ENCODE peak calls at places on chromosomes 11 and 22, in seven cellular contexts. Z is tibial artery; L is thoracic aorta; O is CD8-positive, alpha-beta memory T cell; V is skeletal muscle cell; P is cardiac fibroblast; C is left ventricle myocardium inferior. D is an unnamed sample.

GRCh38 chr11:109073032-109073822 is 348.8 kb upstream of the C11orf87 start:
- DNase-seq in C (no peak), V (no peak), P (no peak), Z (no peak), L (no peak), O (no peak), D (no peak)

GRCh38 chr22:43537019-43537585 is 125.3 kb downstream of the MPPED1 start:
- DNase-seq in C (no peak), O (no peak), Z (no peak), L (no peak), P (no peak), V (no peak), D (no peak)

GRCh38 chr11:44607987-44608386 is 42.5 kb downstream of the CD82 start:
- DNase-seq in C (no peak), O (no peak), P (peak; percentile 50), L (no peak), V (no peak), Z (no peak), D (peak; percentile 86)

GRCh38 chr11:26741036-26741435 is 19.2 kb upstream of the SLC5A12 start:
- DNase-seq in Z (no peak), P (peak; percentile 83), C (no peak), L (no peak), O (no peak), V (peak; percentile 86), D (no peak)

GRCh38 chr11:116960916-116961315 is 123.5 kb upstream of the APOA1 start:
- DNase-seq in L (no peak), C (no peak), V (peak; percentile 40), P (peak; percentile 63), Z (no peak), O (no peak), D (peak; percentile 40)

GRCh38 chr11:75554258-75555022 is 7.6 kb upstream of the SERPINH1 start:
- DNase-seq in L (peak; percentile 89), C (peak; percentile 94), P (peak; percentile 100), V (peak; percentile 100), O (no peak), Z (peak; percentile 97), D (peak; percentile 100)

GRCh38 chr11:30635401-30635989 is 49.3 kb upstream of the MPPED2 start:
- DNase-seq in Z (no peak), V (no peak), O (no peak), L (no peak), C (no peak), P (no peak), D (no peak)

GRCh38 chr11:61899146-61899841 is 7.9 kb upstream of the FADS3 start:
- DNase-seq in C (peak; percentile 83), Z (peak; percentile 89), V (peak; percentile 35), P (peak; percentile 79), O (peak; percentile 93), L (no peak), D (peak; percentile 71)

GRCh38 chr11:70135142-70136132 is 57.3 kb downstream of the ANO1 start:
- DNase-seq in P (peak; percentile 62), C (no peak), Z (no peak), V (no peak), O (no peak), L (no peak), D (peak; percentile 37)

GRCh38 chr22:27800250-27801131 is 1.1 kb downstream of the MN1 start:
- DNase-seq in L (no peak), O (no peak), C (peak; percentile 33), V (no peak), Z (peak; percentile 82), P (peak; percentile 64), D (no peak)

GRCh38 chr11:102930451-102930850 is 25.1 kb downstream of the MMP13 start:
- DNase-seq in C (no peak), V (no peak), Z (no peak), L (no peak), O (no peak), P (no peak), D (no peak)

GRCh38 chr22:21917206-21917958 is 35.3 kb downstream of the PPM1F start:
- DNase-seq in C (no peak), Z (no peak), L (no peak), P (no peak), O (peak; percentile 23), V (no peak), D (peak; percentile 4)

GRCh38 chr11:96187779-96188624 is 155.0 kb downstream of the MAML2 start:
- DNase-seq in C (peak; percentile 29), V (peak; percentile 84), O (no peak), L (peak; percentile 59), Z (no peak), P (peak; percentile 93), D (peak; percentile 65)

GRCh38 chr11:96191752-96192151 is 151.2 kb downstream of the MAML2 start:
- DNase-seq in C (no peak), Z (no peak), L (no peak), O (no peak), P (peak; percentile 38), V (no peak), D (no peak)

GRCh38 chr11:96186806-96187205 is 156.2 kb downstream of the MAML2 start:
- DNase-seq in O (no peak), L (no peak), P (no peak), V (no peak), Z (no peak), C (no peak), D (no peak)

GRCh38 chr11:96188625-96189006 is 154.4 kb downstream of the MAML2 start:
- DNase-seq in V (peak; percentile 39), C (no peak), O (no peak), L (no peak), Z (no peak), P (peak; percentile 70), D (peak; percentile 27)

DNA sequence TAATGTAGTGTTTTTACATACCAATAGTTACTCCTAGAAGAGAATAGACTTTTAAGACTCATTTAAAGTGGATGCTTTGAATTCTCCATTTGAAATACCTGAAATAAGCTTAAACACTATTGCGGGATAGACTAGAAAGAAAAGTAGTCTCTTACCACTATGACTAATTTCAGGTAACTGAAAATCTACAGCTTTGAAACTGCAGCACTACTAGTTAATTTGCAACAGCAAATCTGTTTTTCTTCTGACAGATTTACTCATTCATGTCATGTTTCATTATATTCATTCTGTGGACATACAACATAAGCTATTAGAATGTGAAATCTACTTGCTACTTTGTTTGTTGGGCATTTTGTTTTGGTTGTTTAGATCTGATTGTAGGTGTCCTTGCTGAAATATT is 153.6 kb downstream of the MAML2 start:
- DNase-seq in L (no peak), C (no peak), O (no peak), P (no peak), V (no peak), Z (no peak), D (no peak)
- H3K4me3 ChIP-seq in L (no peak overlapping the region), C (no peak overlapping the region), O (no peak overlapping the region), P (no peak overlapping the region), V (no peak overlapping the region), Z (no peak overlapping the region), D (no peak overlapping the region)

GRCh38 chr22:30634477-30635233 is 926 bp upstream of the SLC35E4 start:
- DNase-seq in C (peak; percentile 87), P (peak; percentile 94), O (peak; percentile 90), V (peak; percentile 70), L (peak; percentile 38), Z (peak; percentile 93), D (peak; percentile 85)
- H3K4me3 ChIP-seq in C (peak overlapping the region; percentile 79), P (peak overlapping the region; percentile 40), O (peak overlapping the region; percentile 72), V (peak overlapping the region; percentile 67), L (peak overlapping the region; percentile 87), Z (peak overlapping the region; percentile 82), D (peak overlapping the region; percentile 47)

DNA sequence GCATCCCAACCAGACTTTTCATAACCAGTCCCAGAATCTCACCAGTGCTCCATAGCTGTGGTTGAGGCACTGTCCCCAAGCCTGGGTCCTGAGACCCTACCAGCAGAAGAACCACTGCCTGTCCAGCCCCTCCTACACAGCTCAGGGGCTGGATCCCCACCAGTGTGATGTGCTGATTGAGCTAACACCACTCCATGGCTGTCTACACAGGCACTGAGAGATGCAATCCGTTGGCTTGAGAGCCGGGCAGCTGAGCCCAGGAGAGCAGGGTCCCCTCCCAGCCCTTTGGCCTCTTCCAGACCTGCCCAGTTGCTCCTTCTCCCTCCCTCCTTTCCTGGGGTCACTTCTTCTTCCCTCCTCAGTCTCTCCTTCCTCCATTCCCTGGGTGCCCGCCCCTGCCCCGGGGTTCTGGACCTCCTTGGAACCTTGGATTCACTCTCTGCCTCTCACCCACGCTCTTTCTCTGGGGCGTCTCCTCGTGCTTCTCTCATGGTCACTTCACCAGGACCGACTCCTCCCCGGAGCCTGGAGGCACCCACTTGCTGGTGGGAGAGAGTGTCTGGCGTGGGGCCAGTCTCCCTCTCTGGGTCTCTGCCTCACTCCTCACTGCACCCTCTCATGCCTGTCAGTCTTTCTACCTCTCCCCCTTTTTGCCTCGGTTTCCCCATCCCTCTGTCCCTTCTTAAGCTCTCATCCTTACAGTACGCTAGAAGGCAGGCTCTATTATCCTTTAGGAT is 705 bp upstream of the SCYL1 start:
- DNase-seq in P (no peak), C (peak; percentile 52), L (no peak), Z (peak; percentile 84), V (no peak), O (peak; percentile 59), D (no peak)
- H3K4me3 ChIP-seq in P (peak overlapping the region; percentile 21), C (peak overlapping the region; percentile 100), L (peak overlapping the region; percentile 73), Z (peak overlapping the region; percentile 82), V (peak overlapping the region; percentile 28), O (peak overlapping the region; percentile 46), D (peak overlapping the region; percentile 47)

DNA sequence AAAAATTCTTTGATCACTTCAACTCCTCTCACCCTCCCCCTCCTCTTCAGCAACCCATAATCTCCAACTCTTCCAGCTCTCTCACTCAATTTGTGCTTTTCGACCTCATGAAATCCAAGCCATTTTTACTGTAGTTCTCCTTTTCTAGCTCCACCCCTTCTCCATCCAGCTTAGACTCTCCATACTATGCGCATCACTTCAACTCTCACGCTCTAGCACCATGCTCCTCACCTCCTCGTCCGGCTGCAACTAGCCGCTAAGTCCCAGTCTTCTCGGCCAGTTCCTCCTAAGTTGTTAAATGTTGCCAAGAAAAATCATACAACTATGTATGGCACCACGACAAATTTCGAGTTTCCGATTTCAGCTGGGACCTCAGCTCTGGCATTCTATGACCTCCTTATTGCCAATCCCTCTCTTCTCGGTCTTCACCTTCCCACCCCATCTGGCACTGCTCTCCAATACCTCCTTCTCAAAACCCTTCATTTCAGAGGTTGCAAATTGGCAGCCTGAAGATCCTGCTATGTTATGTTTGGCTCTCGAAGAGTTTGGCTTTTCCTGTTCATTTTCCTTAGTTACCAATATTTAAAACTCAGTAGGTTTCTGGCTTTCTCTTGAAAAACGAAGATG is 1.1 kb downstream of the ZNF70 start:
- DNase-seq in Z (no peak), C (no peak), L (no peak), O (no peak), V (no peak), P (no peak), D (no peak)
- H3K4me3 ChIP-seq in Z (peak overlapping the region; percentile 65), C (peak overlapping the region; percentile 83), L (peak overlapping the region; percentile 90), O (peak overlapping the region; percentile 74), V (peak overlapping the region; percentile 94), P (peak overlapping the region; percentile 87), D (peak overlapping the region; percentile 89)

GRCh38 chr22:39535302-39535805 is 2.8 kb upstream of the RPS19BP1 start:
- DNase-seq in L (no peak), V (no peak), O (no peak), Z (no peak), P (no peak), C (no peak), D (no peak)
- H3K4me3 ChIP-seq in L (no peak overlapping the region), V (no peak overlapping the region), O (no peak overlapping the region), Z (no peak overlapping the region), P (no peak overlapping the region), C (no peak overlapping the region), D (no peak overlapping the region)

GRCh38 chr22:29890760-29891159 is 7.8 kb downstream of the MTMR3 start:
- DNase-seq in V (no peak), O (no peak), Z (no peak), P (no peak), C (no peak), L (no peak), D (no peak)
- H3K4me3 ChIP-seq in V (no peak overlapping the region), O (no peak overlapping the region), Z (no peak overlapping the region), P (no peak overlapping the region), C (no peak overlapping the region), L (no peak overlapping the region), D (no peak overlapping the region)